ENCODE peak calls at places on chromosomes 1 and 21, in six cellular contexts. F is nephron progenitor cell, R is HFFc6, D is Calu3, G is GM10248, S is H9. B is an unnamed sample.

GRCh38 chr1:209759829-209760359 is 4.0 kb downstream of the TRAF3IP3 start:
- DNase-seq in F (no peak), R (no peak), D (no peak), G (no peak), S (no peak), B (no peak)

GRCh38 chr1:81470250-81470649 is 330.5 kb upstream of the ADGRL2 start:
- DNase-seq in F (no peak), R (no peak), D (no peak), G (no peak), S (no peak), B (no peak)

GRCh38 chr21:45011426-45011825 is 63.0 kb upstream of the ADARB1 start:
- DNase-seq in F (no peak), R (no peak), D (no peak), G (no peak), S (no peak), B (no peak)

GRCh38 chr21:42480736-42481135 is 15.3 kb downstream of the RSPH1 start:
- DNase-seq in F (no peak), R (no peak), D (no peak), G (no peak), S (no peak), B (no peak)

GRCh38 chr1:54850082-54850730 is 36.8 kb downstream of the DHCR24 start:
- DNase-seq in F (no peak), R (peak), D (no peak), G (no peak), S (no peak), B (no peak)

GRCh38 chr1:234405676-234406075 is 32.4 kb downstream of the COA6 start:
- DNase-seq in F (no peak), R (no peak), D (no peak), G (no peak), S (no peak), B (no peak)

GRCh38 chr1:94884101-94884875 is 42.6 kb downstream of the CNN3 start:
- DNase-seq in F (peak), R (peak), D (no peak), G (no peak), S (peak), B (peak)

GRCh38 chr1:32215629-32216505 is 6.3 kb downstream of the TMEM234 start:
- DNase-seq in F (peak), R (peak), D (peak), G (peak), S (peak), B (peak)

GRCh38 chr1:83060216-83060615 is 938.7 kb downstream of the TTLL7 start:
- DNase-seq in F (no peak), R (no peak), D (peak), G (no peak), S (no peak), B (no peak)

DNA sequence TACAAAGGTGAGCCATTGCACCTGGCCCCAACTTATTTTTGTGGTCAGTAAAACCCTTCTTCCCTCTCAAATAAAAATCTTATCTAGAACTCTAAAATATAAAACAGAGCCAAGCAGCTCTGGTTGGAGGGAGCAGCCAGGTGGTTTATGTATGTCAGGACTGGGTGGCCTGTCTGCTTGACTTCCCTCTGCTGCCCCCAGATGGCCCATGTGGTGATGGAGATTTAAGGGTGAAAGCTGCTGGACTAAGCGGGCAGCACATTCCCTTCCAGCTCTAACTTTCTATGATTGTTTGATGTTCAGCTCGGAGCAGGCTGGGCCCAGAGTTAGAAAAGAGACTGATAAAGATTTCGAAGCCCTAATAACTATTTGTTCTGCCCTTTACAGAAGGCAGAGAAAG is 11.9 kb upstream of the PAQR6 start:
- DNase-seq in F (no peak), R (no peak), D (no peak), G (no peak), S (no peak), B (no peak)
- TF ChIP-seq CTCF in F (no peak), R (peak), D (no peak), G (peak), S (peak), B (no peak)

DNA sequence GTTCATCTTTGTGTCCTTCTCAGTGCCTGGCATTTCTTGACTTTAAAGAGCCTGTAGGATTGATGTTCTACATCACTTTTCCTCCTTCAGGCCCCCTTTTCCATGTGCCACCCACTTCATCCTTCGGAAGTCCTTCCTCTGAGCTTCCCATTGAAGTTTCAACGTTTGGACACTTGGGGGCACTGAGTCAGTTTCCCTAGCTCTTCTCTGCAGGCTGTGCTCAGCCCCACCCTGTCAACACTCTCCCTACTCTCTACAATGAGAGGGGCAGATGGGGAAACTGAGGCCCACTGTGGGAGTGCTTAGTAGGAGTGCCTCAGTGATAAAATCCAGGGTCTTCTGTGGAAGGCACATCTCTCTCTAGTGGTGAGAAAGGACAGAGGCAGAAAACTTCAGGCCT is 11.9 kb downstream of the KCNJ10 start:
- DNase-seq in F (no peak), R (no peak), D (no peak), G (no peak), S (no peak), B (no peak)
- TF ChIP-seq CTCF in F (no peak), R (peak), D (no peak), G (peak), S (peak), B (no peak)

GRCh38 chr1:203281033-203281432 is 24.3 kb upstream of the BTG2 start:
- DNase-seq in F (no peak), R (peak), D (no peak), G (no peak), S (no peak), B (no peak)
- TF ChIP-seq CTCF in F (no peak), R (peak), D (no peak), G (no peak), S (peak), B (no peak)

GRCh38 chr1:30707412-30708360 is 15.7 kb downstream of the MATN1 start:
- DNase-seq in F (peak), R (peak), D (peak), G (peak), S (peak), B (peak)
- TF ChIP-seq CTCF in F (peak), R (peak), D (peak), G (peak), S (peak), B (peak)

GRCh38 chr21:29657228-29657989 is 282.4 kb downstream of the GRIK1 start:
- DNase-seq in F (no peak), R (no peak), D (no peak), G (no peak), S (no peak), B (no peak)

GRCh38 chr21:29655577-29655976 is 284.2 kb downstream of the GRIK1 start:
- DNase-seq in F (no peak), R (no peak), D (no peak), G (no peak), S (no peak), B (no peak)

GRCh38 chr21:29656504-29657227 is 283.1 kb downstream of the GRIK1 start:
- DNase-seq in F (no peak), R (peak), D (no peak), G (no peak), S (no peak), B (no peak)

GRCh38 chr21:29654855-29655254 is 284.9 kb downstream of the GRIK1 start:
- DNase-seq in F (no peak), R (no peak), D (no peak), G (no peak), S (no peak), B (no peak)

DNA sequence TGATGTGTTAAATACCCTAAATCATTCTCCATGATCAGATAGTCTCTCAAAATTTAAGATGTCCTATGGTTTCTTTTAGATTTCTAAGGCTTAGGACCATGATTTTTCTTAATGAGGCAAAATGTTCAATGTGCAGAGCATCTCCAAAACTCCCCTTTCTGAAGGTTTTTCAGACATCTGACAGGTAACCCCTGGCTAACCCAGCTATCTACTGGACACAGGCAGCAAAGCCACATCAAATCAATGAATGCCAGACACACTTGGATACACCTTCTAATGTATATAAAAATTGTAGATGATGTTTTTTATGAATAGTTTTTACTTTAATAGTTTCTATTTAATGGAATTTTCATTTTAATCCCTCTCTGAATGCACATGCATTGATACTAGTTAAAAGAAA is 285.6 kb downstream of the GRIK1 start:
- DNase-seq in F (no peak), R (no peak), D (no peak), G (no peak), S (no peak), B (no peak)
- TF ChIP-seq CTCF in F (no peak), R (no peak), D (no peak), G (no peak), S (no peak), B (no peak)

B was measured in progenitor cell of endocrine pancreas.